ENCODE peak calls at places on chromosomes 4 and X, in six cellular contexts. One of them, this sample, is unnamed.

GRCh38 chrX:49163555-49164419 is 1.2 kb downstream of the MAGIX start:
- DNase-seq in stimulated activated CD8-positive, alpha-beta memory T cell treated with anti-CD3 and anti-CD28 coated beads, Interleukin-15, amount 100 ng/mL, for 4 hours: peak
- DNase-seq in activated CD8-positive, alpha-beta memory T cell treated with anti-CD3 and anti-CD28 coated beads, Interleukin-2, amount 50 U/mL, for 48 hours: peak
- DNase-seq in WTC11: peak
- DNase-seq in naive thymus-derived CD4-positive, alpha-beta T cell: peak
- DNase-seq in RWPE1: peak
- DNase-seq in this sample: peak

GRCh38 chr4:170004656-170005250 is 21.4 kb downstream of the MFAP3L start:
- DNase-seq in naive thymus-derived CD4-positive, alpha-beta T cell: no peak
- DNase-seq in stimulated activated CD8-positive, alpha-beta memory T cell treated with anti-CD3 and anti-CD28 coated beads, Interleukin-15, amount 100 ng/mL, for 4 hours: no peak
- DNase-seq in WTC11: no peak
- DNase-seq in RWPE1: no peak
- DNase-seq in activated CD8-positive, alpha-beta memory T cell treated with anti-CD3 and anti-CD28 coated beads, Interleukin-2, amount 50 U/mL, for 48 hours: no peak
- DNase-seq in this sample: no peak

GRCh38 chrX:151675121-151675746 is 20.0 kb upstream of the PRRG3 start:
- DNase-seq in WTC11: peak
- DNase-seq in RWPE1: no peak
- DNase-seq in activated CD8-positive, alpha-beta memory T cell treated with anti-CD3 and anti-CD28 coated beads, Interleukin-2, amount 50 U/mL, for 48 hours: no peak
- DNase-seq in stimulated activated CD8-positive, alpha-beta memory T cell treated with anti-CD3 and anti-CD28 coated beads, Interleukin-15, amount 100 ng/mL, for 4 hours: no peak
- DNase-seq in naive thymus-derived CD4-positive, alpha-beta T cell: no peak
- DNase-seq in this sample: no peak

GRCh38 chr4:56434599-56435000 is 815 bp downstream of the PPAT start:
- DNase-seq in RWPE1: peak
- DNase-seq in WTC11: no peak
- DNase-seq in activated CD8-positive, alpha-beta memory T cell treated with anti-CD3 and anti-CD28 coated beads, Interleukin-2, amount 50 U/mL, for 48 hours: no peak
- DNase-seq in stimulated activated CD8-positive, alpha-beta memory T cell treated with anti-CD3 and anti-CD28 coated beads, Interleukin-15, amount 100 ng/mL, for 4 hours: no peak
- DNase-seq in naive thymus-derived CD4-positive, alpha-beta T cell: no peak
- DNase-seq in this sample: no peak

GRCh38 chrX:150647331-150647730 is 45.9 kb upstream of the MTMR1 start:
- DNase-seq in naive thymus-derived CD4-positive, alpha-beta T cell: no peak
- DNase-seq in RWPE1: no peak
- DNase-seq in stimulated activated CD8-positive, alpha-beta memory T cell treated with anti-CD3 and anti-CD28 coated beads, Interleukin-15, amount 100 ng/mL, for 4 hours: no peak
- DNase-seq in activated CD8-positive, alpha-beta memory T cell treated with anti-CD3 and anti-CD28 coated beads, Interleukin-2, amount 50 U/mL, for 48 hours: no peak
- DNase-seq in WTC11: no peak
- DNase-seq in this sample: no peak

GRCh38 chr4:151287409-151287808 is 10.4 kb downstream of the PRSS48 start:
- DNase-seq in stimulated activated CD8-positive, alpha-beta memory T cell treated with anti-CD3 and anti-CD28 coated beads, Interleukin-15, amount 100 ng/mL, for 4 hours: no peak
- DNase-seq in activated CD8-positive, alpha-beta memory T cell treated with anti-CD3 and anti-CD28 coated beads, Interleukin-2, amount 50 U/mL, for 48 hours: no peak
- DNase-seq in naive thymus-derived CD4-positive, alpha-beta T cell: no peak
- DNase-seq in WTC11: no peak
- DNase-seq in RWPE1: no peak
- DNase-seq in this sample: no peak

GRCh38 chrX:43560247-43560946 is 95.7 kb upstream of the MAOA start:
- DNase-seq in naive thymus-derived CD4-positive, alpha-beta T cell: no peak
- DNase-seq in stimulated activated CD8-positive, alpha-beta memory T cell treated with anti-CD3 and anti-CD28 coated beads, Interleukin-15, amount 100 ng/mL, for 4 hours: no peak
- DNase-seq in WTC11: no peak
- DNase-seq in RWPE1: no peak
- DNase-seq in activated CD8-positive, alpha-beta memory T cell treated with anti-CD3 and anti-CD28 coated beads, Interleukin-2, amount 50 U/mL, for 48 hours: no peak
- DNase-seq in this sample: no peak

GRCh38 chr4:118729287-118730286 is 44.4 kb downstream of the METTL14 start:
- DNase-seq in RWPE1: no peak
- DNase-seq in activated CD8-positive, alpha-beta memory T cell treated with anti-CD3 and anti-CD28 coated beads, Interleukin-2, amount 50 U/mL, for 48 hours: no peak
- DNase-seq in stimulated activated CD8-positive, alpha-beta memory T cell treated with anti-CD3 and anti-CD28 coated beads, Interleukin-15, amount 100 ng/mL, for 4 hours: no peak
- DNase-seq in WTC11: no peak
- DNase-seq in naive thymus-derived CD4-positive, alpha-beta T cell: peak
- DNase-seq in this sample: no peak

GRCh38 chr4:950136-951020 is 18.1 kb downstream of the TMEM175 start:
- DNase-seq in stimulated activated CD8-positive, alpha-beta memory T cell treated with anti-CD3 and anti-CD28 coated beads, Interleukin-15, amount 100 ng/mL, for 4 hours: no peak
- DNase-seq in RWPE1: no peak
- DNase-seq in WTC11: no peak
- DNase-seq in naive thymus-derived CD4-positive, alpha-beta T cell: no peak
- DNase-seq in activated CD8-positive, alpha-beta memory T cell treated with anti-CD3 and anti-CD28 coated beads, Interleukin-2, amount 50 U/mL, for 48 hours: no peak
- DNase-seq in this sample: no peak

GRCh38 chrX:103919336-103919682 is 43.1 kb upstream of the TMSB15B start:
- DNase-seq in WTC11: no peak
- DNase-seq in activated CD8-positive, alpha-beta memory T cell treated with anti-CD3 and anti-CD28 coated beads, Interleukin-2, amount 50 U/mL, for 48 hours: no peak
- DNase-seq in naive thymus-derived CD4-positive, alpha-beta T cell: no peak
- DNase-seq in stimulated activated CD8-positive, alpha-beta memory T cell treated with anti-CD3 and anti-CD28 coated beads, Interleukin-15, amount 100 ng/mL, for 4 hours: no peak
- DNase-seq in RWPE1: peak
- DNase-seq in this sample: no peak

GRCh38 chr4:153428816-153429592 is 37.2 kb upstream of the TMEM131L start:
- DNase-seq in naive thymus-derived CD4-positive, alpha-beta T cell: peak
- DNase-seq in activated CD8-positive, alpha-beta memory T cell treated with anti-CD3 and anti-CD28 coated beads, Interleukin-2, amount 50 U/mL, for 48 hours: no peak
- DNase-seq in stimulated activated CD8-positive, alpha-beta memory T cell treated with anti-CD3 and anti-CD28 coated beads, Interleukin-15, amount 100 ng/mL, for 4 hours: no peak
- DNase-seq in RWPE1: no peak
- DNase-seq in WTC11: no peak
- DNase-seq in this sample: no peak

GRCh38 chrX:106932492-106932923 is 12.3 kb downstream of the CLDN2 start:
- DNase-seq in WTC11: no peak
- DNase-seq in RWPE1: no peak
- DNase-seq in naive thymus-derived CD4-positive, alpha-beta T cell: no peak
- DNase-seq in stimulated activated CD8-positive, alpha-beta memory T cell treated with anti-CD3 and anti-CD28 coated beads, Interleukin-15, amount 100 ng/mL, for 4 hours: no peak
- DNase-seq in activated CD8-positive, alpha-beta memory T cell treated with anti-CD3 and anti-CD28 coated beads, Interleukin-2, amount 50 U/mL, for 48 hours: no peak
- DNase-seq in this sample: no peak

GRCh38 chr4:24805036-24805435 is 9.7 kb downstream of the SOD3 start:
- DNase-seq in activated CD8-positive, alpha-beta memory T cell treated with anti-CD3 and anti-CD28 coated beads, Interleukin-2, amount 50 U/mL, for 48 hours: no peak
- DNase-seq in naive thymus-derived CD4-positive, alpha-beta T cell: no peak
- DNase-seq in RWPE1: peak
- DNase-seq in WTC11: no peak
- DNase-seq in stimulated activated CD8-positive, alpha-beta memory T cell treated with anti-CD3 and anti-CD28 coated beads, Interleukin-15, amount 100 ng/mL, for 4 hours: no peak
- DNase-seq in this sample: no peak

GRCh38 chr4:6332042-6332668 is 62.5 kb downstream of the WFS1 start:
- DNase-seq in WTC11: peak
- DNase-seq in stimulated activated CD8-positive, alpha-beta memory T cell treated with anti-CD3 and anti-CD28 coated beads, Interleukin-15, amount 100 ng/mL, for 4 hours: no peak
- DNase-seq in activated CD8-positive, alpha-beta memory T cell treated with anti-CD3 and anti-CD28 coated beads, Interleukin-2, amount 50 U/mL, for 48 hours: peak
- DNase-seq in naive thymus-derived CD4-positive, alpha-beta T cell: no peak
- DNase-seq in RWPE1: peak
- DNase-seq in this sample: peak

GRCh38 chr4:26201119-26201518 is 119.7 kb upstream of the RBPJ start:
- DNase-seq in stimulated activated CD8-positive, alpha-beta memory T cell treated with anti-CD3 and anti-CD28 coated beads, Interleukin-15, amount 100 ng/mL, for 4 hours: no peak
- DNase-seq in activated CD8-positive, alpha-beta memory T cell treated with anti-CD3 and anti-CD28 coated beads, Interleukin-2, amount 50 U/mL, for 48 hours: no peak
- DNase-seq in WTC11: no peak
- DNase-seq in RWPE1: no peak
- DNase-seq in naive thymus-derived CD4-positive, alpha-beta T cell: no peak
- DNase-seq in this sample: no peak

GRCh38 chr4:95835672-95836071 is 4.2 kb upstream of the PDHA2 start:
- DNase-seq in activated CD8-positive, alpha-beta memory T cell treated with anti-CD3 and anti-CD28 coated beads, Interleukin-2, amount 50 U/mL, for 48 hours: no peak
- DNase-seq in WTC11: peak
- DNase-seq in stimulated activated CD8-positive, alpha-beta memory T cell treated with anti-CD3 and anti-CD28 coated beads, Interleukin-15, amount 100 ng/mL, for 4 hours: no peak
- DNase-seq in RWPE1: no peak
- DNase-seq in naive thymus-derived CD4-positive, alpha-beta T cell: no peak
- DNase-seq in this sample: no peak

GRCh38 chr4:166415749-166416148 is 542.7 kb downstream of the TLL1 start:
- DNase-seq in naive thymus-derived CD4-positive, alpha-beta T cell: no peak
- DNase-seq in activated CD8-positive, alpha-beta memory T cell treated with anti-CD3 and anti-CD28 coated beads, Interleukin-2, amount 50 U/mL, for 48 hours: no peak
- DNase-seq in stimulated activated CD8-positive, alpha-beta memory T cell treated with anti-CD3 and anti-CD28 coated beads, Interleukin-15, amount 100 ng/mL, for 4 hours: no peak
- DNase-seq in WTC11: no peak
- DNase-seq in RWPE1: no peak
- DNase-seq in this sample: no peak

GRCh38 chrX:14922437-14922836 is 49.2 kb downstream of the MOSPD2 start:
- DNase-seq in WTC11: no peak
- DNase-seq in activated CD8-positive, alpha-beta memory T cell treated with anti-CD3 and anti-CD28 coated beads, Interleukin-2, amount 50 U/mL, for 48 hours: no peak
- DNase-seq in stimulated activated CD8-positive, alpha-beta memory T cell treated with anti-CD3 and anti-CD28 coated beads, Interleukin-15, amount 100 ng/mL, for 4 hours: no peak
- DNase-seq in RWPE1: peak
- DNase-seq in naive thymus-derived CD4-positive, alpha-beta T cell: no peak
- DNase-seq in this sample: no peak

GRCh38 chr4:41934813-41935651 is at the start of gene TMEM33:
- DNase-seq in WTC11: peak
- DNase-seq in activated CD8-positive, alpha-beta memory T cell treated with anti-CD3 and anti-CD28 coated beads, Interleukin-2, amount 50 U/mL, for 48 hours: peak
- DNase-seq in naive thymus-derived CD4-positive, alpha-beta T cell: peak
- DNase-seq in RWPE1: peak
- DNase-seq in stimulated activated CD8-positive, alpha-beta memory T cell treated with anti-CD3 and anti-CD28 coated beads, Interleukin-15, amount 100 ng/mL, for 4 hours: peak
- DNase-seq in this sample: peak

GRCh38 chr4:147891476-147892115 is 159.7 kb downstream of the ARHGAP10 start:
- DNase-seq in stimulated activated CD8-positive, alpha-beta memory T cell treated with anti-CD3 and anti-CD28 coated beads, Interleukin-15, amount 100 ng/mL, for 4 hours: no peak
- DNase-seq in naive thymus-derived CD4-positive, alpha-beta T cell: no peak
- DNase-seq in RWPE1: no peak
- DNase-seq in activated CD8-positive, alpha-beta memory T cell treated with anti-CD3 and anti-CD28 coated beads, Interleukin-2, amount 50 U/mL, for 48 hours: no peak
- DNase-seq in WTC11: no peak
- DNase-seq in this sample: no peak

This sample was measured in cerebellar nuclear complex.